ENCODE peak calls at places on chromosomes 3 and 15, in four cellular contexts. J is IMR-90, Y is H1, B is H9. G is an unnamed sample.

GRCh38 chr15:62896969-62897486 is 145.5 kb upstream of the TPM1 start:
- DNase-seq in J (peak), Y (no peak), B (no peak), G (peak)

GRCh38 chr3:46593274-46593862 is 19.0 kb upstream of the FAM240A start:
- DNase-seq in J (no peak), Y (no peak), B (no peak), G (no peak)

GRCh38 chr3:4985330-4986174 is 6.3 kb downstream of the BHLHE40 start:
- DNase-seq in J (peak), Y (no peak), B (peak), G (peak)

GRCh38 chr15:87874896-87875661 is 381.5 kb downstream of the NTRK3 start:
- DNase-seq in J (peak), Y (no peak), B (peak), G (no peak)

GRCh38 chr3:149576071-149576564 is 81.7 kb downstream of the WWTR1 start:
- DNase-seq in J (peak), Y (no peak), B (peak), G (peak)

GRCh38 chr15:93037341-93038063 is 51.5 kb downstream of the RGMA start:
- DNase-seq in J (no peak), Y (no peak), B (no peak), G (no peak)

GRCh38 chr3:119221779-119222320 is 18.8 kb downstream of the B4GALT4 start:
- DNase-seq in J (peak), Y (no peak), B (no peak), G (no peak)

GRCh38 chr3:180646187-180646790 is 33.0 kb downstream of the CCDC39 start:
- DNase-seq in J (no peak), Y (no peak), B (no peak), G (peak)

GRCh38 chr3:117903226-117903625 is 1131.4 kb downstream of the IGSF11 start:
- DNase-seq in J (peak), Y (no peak), B (no peak), G (no peak)

GRCh38 chr3:196694202-196694638 is 17.8 kb downstream of the CEP19 start:
- DNase-seq in J (peak), Y (no peak), B (no peak), G (no peak)

GRCh38 chr3:44198265-44198956 is 43.3 kb upstream of the TOPAZ1 start:
- DNase-seq in J (peak), Y (peak), B (peak), G (peak)

GRCh38 chr15:99732711-99733267 is 448 bp downstream of the LYSMD4 start:
- DNase-seq in J (no peak), Y (no peak), B (no peak), G (no peak)

GRCh38 chr3:119184083-119184482 is 10.7 kb downstream of the UPK1B start:
- DNase-seq in J (no peak), Y (no peak), B (no peak), G (no peak)

GRCh38 chr3:197088370-197088769 is 58.8 kb upstream of the MELTF start:
- DNase-seq in J (no peak), Y (no peak), B (no peak), G (no peak)

GRCh38 chr3:24538891-24539290 is 44.2 kb upstream of the THRB start:
- DNase-seq in J (no peak), Y (no peak), B (no peak), G (no peak)

GRCh38 chr15:75723847-75724660 is 11.4 kb upstream of the CSPG4 start:
- DNase-seq in J (peak), Y (no peak), B (no peak), G (peak)
- H2BK5ac ChIP-seq in J (peak), Y (no peak), B (no peak), G (no peak)

DNA sequence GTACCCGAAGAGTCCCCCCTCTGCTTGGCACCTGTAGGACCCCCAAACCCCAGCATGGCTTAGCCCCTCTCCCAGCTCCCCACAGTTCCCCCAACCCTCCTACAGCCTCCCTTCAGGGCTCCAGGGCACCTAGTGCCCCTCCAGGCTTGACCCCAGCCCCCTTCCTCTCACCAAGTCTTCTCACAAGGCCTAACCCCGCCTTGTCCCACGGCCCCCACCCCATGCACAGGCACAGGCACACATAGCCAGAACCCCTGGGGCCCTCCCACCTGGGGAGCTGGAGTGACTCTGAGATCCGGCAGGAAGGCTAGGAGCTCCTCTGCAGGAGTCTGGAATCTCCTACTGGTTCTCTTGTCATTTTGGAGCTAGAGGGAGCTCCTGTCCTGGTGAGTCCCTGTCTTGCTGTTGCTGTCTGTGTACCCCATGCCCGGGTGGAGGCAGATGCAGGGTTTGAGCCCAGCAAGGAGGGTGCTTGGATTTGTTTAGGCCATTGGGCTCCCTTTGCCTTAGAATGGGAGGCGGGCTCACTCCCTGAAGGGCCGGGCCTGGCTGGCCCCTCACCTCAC is 39.6 kb downstream of the KLF13 start:
- DNase-seq in J (no peak), Y (no peak), B (peak), G (peak)
- H3K9ac ChIP-seq in J (no peak), Y (no peak), B (no peak), G (peak)

DNA sequence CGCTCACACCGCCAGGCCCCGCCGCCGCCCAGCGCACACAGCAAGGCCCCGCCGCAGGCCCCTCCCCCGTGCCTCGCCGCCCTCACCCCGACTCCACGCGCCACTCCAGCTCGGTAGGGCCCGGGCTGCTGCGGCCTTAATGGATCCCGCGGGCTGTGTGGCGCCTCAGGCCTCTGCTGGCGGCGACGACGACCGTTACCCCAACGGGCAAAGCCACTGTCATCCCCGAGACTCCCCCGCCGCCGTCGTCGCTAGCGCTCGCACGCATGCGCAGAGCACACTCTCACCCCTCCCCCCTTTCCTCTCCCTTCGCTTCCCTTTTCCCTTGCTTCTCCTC is at the start of gene MSL2:
- DNase-seq in J (no peak), Y (no peak), B (no peak), G (no peak)
- H2BK15ac ChIP-seq in J (peak), Y (peak), B (no peak), G (no peak)

GRCh38 chr15:83978588-83978987 is 257.0 kb upstream of the GOLGA6L4 start:
- DNase-seq in J (no peak), Y (no peak), B (no peak), G (no peak)
- H2BK5ac ChIP-seq in J (no peak), Y (no peak), B (no peak), G (no peak)

GRCh38 chr15:70892912-70893560 is 410 bp downstream of the LRRC49 start:
- DNase-seq in J (peak), Y (no peak), B (no peak), G (peak)
- H3K9ac ChIP-seq in J (peak), Y (no peak), B (no peak), G (no peak)